ENCODE peak calls at places on chromosomes 13 and 19, in six cellular contexts. B, R, L, A, G and Q are unnamed samples. For H3K9me2, the result is how much of the 10 kb centered on the place peaks cover.

GRCh38 chr19:48490980-48491792 is 20.4 kb downstream of the LMTK3 start:
- DNase-seq in L (peak), G (peak), B (peak), A (peak), R (peak), Q (peak)

GRCh38 chr19:30345686-30346085 is 26.5 kb upstream of the ZNF536 start:
- DNase-seq in L (no peak), R (no peak), G (no peak), A (no peak), B (no peak), Q (no peak)

GRCh38 chr13:44153536-44153935 is 220.1 kb upstream of the SERP2 start:
- DNase-seq in B (no peak), A (no peak), G (no peak), R (no peak), L (no peak), Q (no peak)

GRCh38 chr19:4803736-4804695 is 12.5 kb downstream of the FEM1A start:
- DNase-seq in A (peak), G (peak), B (peak), R (peak), L (peak), Q (peak)

GRCh38 chr13:108903613-108904012 is 274.2 kb downstream of the MYO16 start:
- DNase-seq in B (no peak), G (no peak), R (no peak), A (no peak), L (no peak), Q (no peak)

GRCh38 chr19:48454150-48454730 is 1.1 kb upstream of the KCNJ14 start:
- DNase-seq in A (peak), G (no peak), R (no peak), L (no peak), B (no peak), Q (no peak)

GRCh38 chr13:90413548-90413947 is 933.9 kb upstream of the MIR17HG start:
- DNase-seq in R (no peak), L (no peak), B (no peak), A (no peak), G (no peak), Q (no peak)

GRCh38 chr19:7225741-7226140 is 68.5 kb downstream of the INSR start:
- DNase-seq in R (no peak), A (no peak), L (no peak), B (no peak), G (no peak), Q (no peak)

GRCh38 chr19:36573948-36574726 is 1.0 kb upstream of the ZNF529 start:
- DNase-seq in B (peak), L (no peak), R (peak), G (peak), A (no peak), Q (peak)

GRCh38 chr13:82356667-82357066 is 1525.6 kb downstream of the SLITRK1 start:
- DNase-seq in G (peak), L (no peak), B (peak), A (no peak), R (peak), Q (no peak)

GRCh38 chr13:99812611-99813010 is 159.0 kb downstream of the ZIC5 start:
- DNase-seq in A (no peak), L (no peak), R (peak), B (peak), G (no peak), Q (no peak)

GRCh38 chr13:74550039-74550438 is 415.8 kb upstream of the KLF12 start:
- DNase-seq in L (no peak), B (no peak), A (no peak), R (no peak), G (peak), Q (no peak)

GRCh38 chr19:6066661-6067646 is 43.3 kb downstream of the RFX2 start:
- DNase-seq in A (peak), G (peak), L (no peak), B (peak), R (peak), Q (peak)

GRCh38 chr13:105642511-105642958 is 892.9 kb downstream of the EFNB2 start:
- DNase-seq in B (no peak), A (no peak), G (no peak), L (no peak), R (peak), Q (no peak)

GRCh38 chr19:23437901-23438300 is 42.6 kb upstream of the ZNF91 start:
- DNase-seq in R (no peak), A (no peak), G (peak), B (no peak), L (peak), Q (no peak)

GRCh38 chr13:94143624-94144350 is 335.7 kb downstream of the DCT start:
- DNase-seq in L (no peak), R (no peak), B (no peak), A (no peak), G (peak), Q (no peak)

GRCh38 chr13:94140027-94140426 is 339.5 kb downstream of the DCT start:
- DNase-seq in R (no peak), A (no peak), G (peak), L (no peak), B (no peak), Q (no peak)

GRCh38 chr13:94138831-94139230 is 340.7 kb downstream of the DCT start:
- DNase-seq in A (no peak), R (no peak), L (no peak), G (no peak), B (no peak), Q (no peak)

GRCh38 chr13:94139393-94139995 is 340.0 kb downstream of the DCT start:
- DNase-seq in A (no peak), G (no peak), B (no peak), R (no peak), L (no peak), Q (no peak)
- H3K9me2 ChIP-seq in A (under half), G (under half), B (under half), R (under half), L (under half), Q (under half)

GRCh38 chr13:36920612-36921185 is 661 bp upstream of the SMAD9 start:
- DNase-seq in L (peak), A (no peak), G (peak), R (no peak), B (peak), Q (no peak)
- TF ChIP-seq EZH2phosphoT487 in L (no peak), A (no peak), G (no peak), R (no peak), B (no peak), Q (no peak)

GRCh38 chr13:29514720-29515310 is 80.7 kb downstream of the SLC7A1 start:
- DNase-seq in A (no peak), R (no peak), L (no peak), B (no peak), G (no peak), Q (no peak)
- H3K4me3 ChIP-seq in A (no peak), R (no peak), L (no peak), B (no peak), G (no peak), Q (no peak)

GRCh38 chr13:113495494-113496251 is 5.2 kb upstream of the DCUN1D2 start:
- DNase-seq in B (no peak), A (no peak), R (no peak), L (no peak), G (peak), Q (peak)

GRCh38 chr13:113497217-113497616 is 6.7 kb upstream of the DCUN1D2 start:
- DNase-seq in A (no peak), B (no peak), G (no peak), L (no peak), R (no peak), Q (no peak)

GRCh38 chr13:113502686-113503085 is 12.2 kb upstream of the DCUN1D2 start:
- DNase-seq in G (no peak), B (no peak), R (no peak), L (no peak), A (no peak), Q (no peak)

GRCh38 chr13:113500530-113501265 is 10.2 kb upstream of the DCUN1D2 start:
- DNase-seq in L (no peak), A (no peak), G (no peak), R (no peak), B (no peak), Q (no peak)

GRCh38 chr13:113499936-113500335 is 9.4 kb upstream of the DCUN1D2 start:
- DNase-seq in B (peak), G (no peak), L (no peak), R (peak), A (no peak), Q (no peak)
- H3K9me2 ChIP-seq in B (under half), G (under half), L (under half), R (under half), A (under half), Q (under half)

GRCh38 chr19:11496391-11497163 is 9.1 kb downstream of the ZNF653 start:
- DNase-seq in G (peak), R (peak), B (peak), A (peak), L (peak), Q (peak)

GRCh38 chr19:11495481-11495880 is 10.2 kb downstream of the ZNF653 start:
- DNase-seq in R (no peak), B (no peak), G (no peak), A (peak), L (no peak), Q (no peak)

GRCh38 chr19:11499327-11499726 is 6.3 kb downstream of the ZNF653 start:
- DNase-seq in L (no peak), A (no peak), G (no peak), B (no peak), R (no peak), Q (no peak)

GRCh38 chr19:11495885-11496284 is 9.8 kb downstream of the ZNF653 start:
- DNase-seq in A (peak), G (no peak), R (no peak), L (no peak), B (no peak), Q (no peak)

DNA sequence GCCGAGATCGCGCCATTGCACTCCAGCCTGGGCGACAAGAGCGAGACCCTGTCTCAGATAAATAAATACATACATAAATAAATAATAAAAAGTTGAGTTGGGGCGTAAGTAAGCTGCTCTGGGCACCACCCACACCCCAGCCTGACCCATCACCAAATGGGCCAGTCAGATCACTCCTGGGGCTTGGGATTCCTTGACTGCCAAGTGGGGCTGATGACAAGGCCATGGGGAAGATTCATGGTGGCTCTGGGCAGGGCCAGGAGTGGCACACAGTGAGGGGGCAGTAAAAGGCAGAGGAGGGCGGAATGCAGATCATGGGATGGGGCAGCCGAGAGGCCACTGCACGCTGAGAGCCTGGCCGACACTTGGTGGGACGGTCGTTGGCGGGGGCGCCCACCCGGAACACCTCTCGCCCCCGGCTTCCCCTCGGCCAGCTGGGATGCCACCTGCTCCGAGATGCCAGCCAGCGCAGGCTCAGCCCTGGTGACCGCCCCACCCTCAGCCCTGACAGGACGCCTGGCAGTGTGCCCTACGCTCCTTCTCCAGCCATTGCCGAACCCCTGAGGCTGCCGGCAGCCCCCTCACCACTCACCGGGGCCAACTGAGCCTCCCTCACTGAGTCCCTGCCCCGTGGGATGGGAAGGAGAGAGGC is 10.9 kb downstream of the ZNF653 start:
- DNase-seq in B (no peak), R (no peak), G (no peak), A (peak), L (no peak), Q (no peak)
- TF ChIP-seq EZH2phosphoT487 in B (no peak), R (no peak), G (no peak), A (no peak), L (no peak), Q (no peak)

GRCh38 chr19:14383898-14384669 is 2.8 kb downstream of the ADGRE5 start:
- DNase-seq in A (no peak), R (peak), G (no peak), L (peak), B (peak), Q (no peak)
- H3K4me3 ChIP-seq in A (no peak), R (peak), G (no peak), L (peak), B (peak), Q (no peak)

GRCh38 chr19:11705474-11705873 is 33.3 kb downstream of the ZNF823 start:
- DNase-seq in G (no peak), R (no peak), A (no peak), B (no peak), L (no peak), Q (no peak)

GRCh38 chr19:11708457-11708856 is 30.3 kb downstream of the ZNF823 start:
- DNase-seq in B (no peak), G (no peak), R (no peak), L (no peak), A (no peak), Q (no peak)

DNA sequence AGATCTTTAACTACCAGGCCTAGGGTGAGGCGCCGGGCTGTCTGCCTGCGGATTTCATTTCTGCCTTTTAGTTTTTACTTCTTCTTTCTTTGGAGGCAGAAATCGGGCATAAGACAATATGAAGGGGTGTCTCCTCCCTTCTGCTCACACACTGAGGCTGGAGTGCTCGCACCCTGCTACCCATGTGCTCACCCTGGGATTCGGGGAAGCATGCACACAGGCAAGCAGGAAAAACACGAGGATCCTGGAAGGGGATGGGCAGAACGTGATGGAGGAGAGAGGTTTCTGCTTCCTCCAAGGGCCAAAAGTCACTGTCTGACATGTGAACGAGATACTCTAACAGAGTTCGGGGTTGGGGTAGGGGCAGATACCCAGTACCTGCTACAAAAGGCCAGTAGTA is 28.4 kb downstream of the ZNF823 start:
- DNase-seq in B (no peak), G (no peak), L (no peak), R (no peak), A (no peak), Q (no peak)
- H3K9me2 ChIP-seq in B (under half), G (under half), L (under half), R (under half), A (under half), Q (under half)

DNA sequence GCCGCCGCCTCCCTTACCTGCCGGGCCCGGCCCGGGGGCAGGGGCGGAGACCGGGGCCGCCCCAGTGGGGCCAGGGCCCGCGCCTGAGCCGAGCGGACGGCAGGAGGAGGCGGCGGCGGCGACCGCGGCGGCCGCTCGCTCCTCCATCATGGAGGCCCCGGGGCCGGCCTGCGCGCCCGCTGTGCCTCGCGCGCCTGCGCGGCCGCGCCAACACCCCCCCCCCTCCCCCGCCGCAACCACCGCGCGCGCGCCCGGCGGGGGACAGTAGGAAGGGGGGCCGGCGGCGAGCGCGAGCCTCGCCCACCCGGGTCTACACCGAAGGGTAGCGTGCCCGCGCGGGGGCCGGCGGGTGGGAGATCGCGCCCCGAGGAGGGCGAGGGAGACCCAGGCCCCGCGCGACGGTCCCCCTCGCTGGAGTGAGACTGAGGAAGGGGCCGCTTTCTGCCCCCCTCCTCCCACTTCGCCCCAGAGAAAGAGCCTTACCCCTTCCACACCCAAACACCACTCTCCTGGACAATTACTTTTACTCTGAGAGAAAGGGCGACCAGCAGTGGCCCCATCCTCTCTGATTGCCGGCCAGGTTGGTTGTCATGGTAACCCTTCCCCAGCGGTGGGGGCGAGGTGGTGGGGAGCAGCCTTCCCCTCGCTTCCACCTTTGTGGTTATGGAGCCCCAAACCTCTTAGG is at the start of gene STRN4:
- DNase-seq in B (peak), L (peak), A (peak), R (peak), G (peak), Q (peak)
- TF ChIP-seq EZH2phosphoT487 in B (no peak), L (no peak), A (no peak), R (no peak), G (no peak), Q (no peak)

DNA sequence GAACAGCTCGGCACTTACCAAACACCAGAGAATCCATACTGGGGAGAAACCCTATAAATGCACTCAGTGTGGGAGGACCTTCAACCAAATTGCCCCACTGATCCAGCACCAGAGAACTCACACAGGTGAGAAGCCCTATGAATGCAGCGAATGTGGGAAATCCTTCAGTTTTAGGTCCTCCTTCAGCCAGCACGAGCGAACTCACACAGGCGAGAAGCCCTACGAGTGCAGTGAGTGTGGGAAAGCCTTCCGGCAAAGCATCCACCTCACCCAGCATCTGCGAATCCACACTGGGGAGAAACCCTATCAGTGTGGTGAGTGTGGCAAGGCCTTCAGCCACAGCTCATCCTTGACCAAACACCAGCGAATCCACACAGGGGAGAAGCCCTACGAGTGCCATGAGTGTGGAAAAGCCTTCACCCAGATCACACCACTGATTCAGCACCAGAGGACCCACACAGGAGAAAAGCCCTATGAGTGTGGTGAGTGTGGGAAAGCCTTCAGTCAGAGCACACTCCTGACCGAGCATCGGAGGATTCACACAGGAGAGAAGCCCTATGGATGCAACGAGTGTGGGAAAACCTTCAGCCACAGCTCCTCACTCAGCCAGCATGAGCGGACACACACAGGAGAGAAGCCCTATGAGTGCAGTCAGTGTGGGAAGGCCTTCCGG is 8.3 kb downstream of the ZNF135 start:
- DNase-seq in G (no peak), B (peak), A (no peak), R (no peak), L (no peak), Q (no peak)
- H3K4me3 ChIP-seq in G (no peak), B (no peak), A (no peak), R (no peak), L (no peak), Q (no peak)

DNA sequence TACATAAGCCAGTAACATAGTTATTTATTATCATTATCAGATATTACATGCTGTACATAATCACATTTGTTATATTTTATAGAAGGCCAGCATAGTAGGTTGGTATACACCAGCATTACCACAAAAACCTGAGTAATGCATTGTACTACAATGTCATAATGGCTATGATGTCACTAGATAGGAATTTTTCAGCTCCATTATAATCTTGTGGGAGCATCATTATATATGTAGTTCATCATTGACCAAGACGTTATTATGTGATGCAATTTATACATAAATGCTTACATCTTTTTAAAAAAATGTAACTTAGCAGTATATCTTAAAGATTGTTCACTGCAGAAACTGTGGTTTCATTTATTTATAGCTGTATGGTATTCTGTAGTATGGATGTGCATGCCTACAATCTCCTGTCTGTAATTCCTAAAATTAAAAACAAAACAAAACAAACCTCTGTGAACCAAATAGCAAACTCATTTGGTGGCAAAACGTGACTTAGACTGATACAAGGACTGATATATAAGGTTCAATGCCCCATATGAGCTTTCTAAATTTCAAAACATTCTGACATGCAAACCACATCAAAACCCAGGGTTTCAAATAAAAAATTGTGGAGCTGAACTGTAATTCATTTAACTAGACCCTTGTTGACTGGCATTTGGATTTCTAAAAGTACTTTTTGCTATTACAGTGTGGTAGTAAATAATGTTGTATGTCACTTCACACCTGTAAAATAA is 250.9 kb downstream of the DLEU7 start:
- DNase-seq in B (peak), G (no peak), R (peak), L (no peak), A (no peak), Q (no peak)
- H3K9me2 ChIP-seq in B (under half), G (under half), R (under half), L (under half), A (under half), Q (under half)